ENCODE peak calls at places on chromosomes 2 and 18, in eight cellular contexts. One of them, this sample, is unnamed.

GRCh38 chr2:224111576-224111975 is 72.5 kb upstream of the SERPINE2 start:
- DNase-seq in H1: no peak
- DNase-seq in hepatocyte: no peak
- DNase-seq in H9: no peak
- DNase-seq in mammary epithelial cell: peak
- DNase-seq in fibroblast of lung: peak
- DNase-seq in astrocyte: no peak
- DNase-seq in GM23338: no peak
- DNase-seq in this sample: peak

GRCh38 chr2:209425082-209426071 is 1.5 kb downstream of the MAP2 start:
- DNase-seq in H1: no peak
- DNase-seq in hepatocyte: peak
- DNase-seq in H9: peak
- DNase-seq in mammary epithelial cell: peak
- DNase-seq in fibroblast of lung: peak
- DNase-seq in astrocyte: peak
- DNase-seq in GM23338: peak
- DNase-seq in this sample: peak

GRCh38 chr18:13217466-13217961 is 1.0 kb upstream of the LDLRAD4 start:
- DNase-seq in H1: peak
- DNase-seq in hepatocyte: peak
- DNase-seq in H9: peak
- DNase-seq in mammary epithelial cell: peak
- DNase-seq in fibroblast of lung: peak
- DNase-seq in astrocyte: peak
- DNase-seq in GM23338: peak
- DNase-seq in this sample: peak

GRCh38 chr2:240565267-240566202 is 2.7 kb upstream of the RNPEPL1 start:
- DNase-seq in H1: peak
- DNase-seq in hepatocyte: peak
- DNase-seq in H9: peak
- DNase-seq in mammary epithelial cell: peak
- DNase-seq in fibroblast of lung: peak
- DNase-seq in astrocyte: peak
- DNase-seq in GM23338: no peak
- DNase-seq in this sample: peak

GRCh38 chr2:38377501-38378258 is 607 bp upstream of the ATL2 start:
- DNase-seq in H1: no peak
- DNase-seq in hepatocyte: peak
- DNase-seq in H9: no peak
- DNase-seq in mammary epithelial cell: no peak
- DNase-seq in fibroblast of lung: peak
- DNase-seq in astrocyte: peak
- DNase-seq in GM23338: peak
- DNase-seq in this sample: peak

GRCh38 chr2:63078852-63079606 is 28.4 kb downstream of the OTX1 start:
- DNase-seq in H1: peak
- DNase-seq in hepatocyte: no peak
- DNase-seq in H9: peak
- DNase-seq in mammary epithelial cell: peak
- DNase-seq in fibroblast of lung: no peak
- DNase-seq in astrocyte: no peak
- DNase-seq in GM23338: peak
- DNase-seq in this sample: peak

GRCh38 chr2:144328933-144329332 is 191.0 kb downstream of the ZEB2 start:
- DNase-seq in H1: no peak
- DNase-seq in hepatocyte: no peak
- DNase-seq in H9: no peak
- DNase-seq in mammary epithelial cell: no peak
- DNase-seq in fibroblast of lung: no peak
- DNase-seq in astrocyte: no peak
- DNase-seq in GM23338: no peak
- DNase-seq in this sample: no peak

GRCh38 chr18:41761329-41762028 is 193.6 kb upstream of the PIK3C3 start:
- DNase-seq in H1: no peak
- DNase-seq in hepatocyte: peak
- DNase-seq in H9: no peak
- DNase-seq in mammary epithelial cell: peak
- DNase-seq in fibroblast of lung: peak
- DNase-seq in astrocyte: peak
- DNase-seq in GM23338: no peak
- DNase-seq in this sample: peak

GRCh38 chr18:35024965-35025364 is 16.2 kb upstream of the MAPRE2 start:
- DNase-seq in H1: no peak
- DNase-seq in hepatocyte: peak
- DNase-seq in H9: no peak
- DNase-seq in mammary epithelial cell: no peak
- DNase-seq in fibroblast of lung: peak
- DNase-seq in astrocyte: peak
- DNase-seq in GM23338: no peak
- DNase-seq in this sample: no peak

GRCh38 chr2:232088771-232089170 is 127.3 kb downstream of the DIS3L2 start:
- DNase-seq in H1: no peak
- DNase-seq in hepatocyte: no peak
- DNase-seq in H9: no peak
- DNase-seq in mammary epithelial cell: no peak
- DNase-seq in fibroblast of lung: no peak
- DNase-seq in astrocyte: no peak
- DNase-seq in GM23338: no peak
- DNase-seq in this sample: peak

GRCh38 chr18:39523281-39523680 is 1957.7 kb upstream of the CELF4 start:
- DNase-seq in H1: no peak
- DNase-seq in hepatocyte: peak
- DNase-seq in H9: no peak
- DNase-seq in mammary epithelial cell: peak
- DNase-seq in fibroblast of lung: peak
- DNase-seq in astrocyte: peak
- DNase-seq in GM23338: no peak
- DNase-seq in this sample: no peak

GRCh38 chr18:9020221-9020620 is 82.3 kb upstream of the NDUFV2 start:
- DNase-seq in H1: no peak
- DNase-seq in hepatocyte: no peak
- DNase-seq in H9: no peak
- DNase-seq in mammary epithelial cell: peak
- DNase-seq in fibroblast of lung: no peak
- DNase-seq in astrocyte: no peak
- DNase-seq in GM23338: no peak
- DNase-seq in this sample: no peak

GRCh38 chr2:211085056-211085680 is 528.8 kb downstream of the CPS1 start:
- DNase-seq in H1: no peak
- DNase-seq in hepatocyte: peak
- DNase-seq in H9: no peak
- DNase-seq in mammary epithelial cell: peak
- DNase-seq in fibroblast of lung: peak
- DNase-seq in astrocyte: peak
- DNase-seq in GM23338: peak
- DNase-seq in this sample: peak

GRCh38 chr2:77008925-77009706 is 513.1 kb downstream of the LRRTM4 start:
- DNase-seq in H1: no peak
- DNase-seq in hepatocyte: no peak
- DNase-seq in H9: no peak
- DNase-seq in mammary epithelial cell: no peak
- DNase-seq in fibroblast of lung: peak
- DNase-seq in astrocyte: peak
- DNase-seq in GM23338: peak
- DNase-seq in this sample: no peak

GRCh38 chr2:149860276-149860921 is 272.8 kb upstream of the MMADHC start:
- DNase-seq in H1: no peak
- DNase-seq in hepatocyte: no peak
- DNase-seq in H9: no peak
- DNase-seq in mammary epithelial cell: no peak
- DNase-seq in fibroblast of lung: peak
- DNase-seq in astrocyte: peak
- DNase-seq in GM23338: no peak
- DNase-seq in this sample: peak

GRCh38 chr2:148927010-148927409 is 52.0 kb downstream of the KIF5C start:
- DNase-seq in H1: peak
- DNase-seq in hepatocyte: peak
- DNase-seq in H9: no peak
- DNase-seq in mammary epithelial cell: no peak
- DNase-seq in fibroblast of lung: no peak
- DNase-seq in astrocyte: no peak
- DNase-seq in GM23338: no peak
- DNase-seq in this sample: no peak

GRCh38 chr2:156379069-156379468 is 46.5 kb upstream of the NR4A2 start:
- DNase-seq in H1: no peak
- DNase-seq in hepatocyte: no peak
- DNase-seq in H9: no peak
- DNase-seq in mammary epithelial cell: no peak
- DNase-seq in fibroblast of lung: no peak
- DNase-seq in astrocyte: no peak
- DNase-seq in GM23338: no peak
- DNase-seq in this sample: no peak

GRCh38 chr2:163997466-163997865 is 261.7 kb upstream of the FIGN start:
- DNase-seq in H1: no peak
- DNase-seq in hepatocyte: no peak
- DNase-seq in H9: no peak
- DNase-seq in mammary epithelial cell: no peak
- DNase-seq in fibroblast of lung: no peak
- DNase-seq in astrocyte: no peak
- DNase-seq in GM23338: no peak
- DNase-seq in this sample: no peak

GRCh38 chr2:163943403-163944356 is 207.9 kb upstream of the FIGN start:
- DNase-seq in H1: no peak
- DNase-seq in hepatocyte: no peak
- DNase-seq in H9: peak
- DNase-seq in mammary epithelial cell: peak
- DNase-seq in fibroblast of lung: no peak
- DNase-seq in astrocyte: no peak
- DNase-seq in GM23338: peak
- DNase-seq in this sample: no peak

GRCh38 chr2:111116843-111117665 is 3.7 kb upstream of the BCL2L11 start:
- DNase-seq in H1: peak
- DNase-seq in hepatocyte: peak
- DNase-seq in H9: peak
- DNase-seq in mammary epithelial cell: peak
- DNase-seq in fibroblast of lung: peak
- DNase-seq in astrocyte: peak
- DNase-seq in GM23338: peak
- DNase-seq in this sample: peak
- TF ChIP-seq CTCF in H1: peak
- TF ChIP-seq CTCF in hepatocyte: peak
- TF ChIP-seq CTCF in H9: peak
- TF ChIP-seq CTCF in mammary epithelial cell: peak
- TF ChIP-seq CTCF in fibroblast of lung: peak
- TF ChIP-seq CTCF in astrocyte: peak
- TF ChIP-seq CTCF in GM23338: peak
- TF ChIP-seq CTCF in this sample: peak

GRCh38 chr18:62522178-62522509 is 681 bp upstream of the ZCCHC2 start:
- DNase-seq in H1: no peak
- DNase-seq in hepatocyte: no peak
- DNase-seq in H9: no peak
- DNase-seq in mammary epithelial cell: no peak
- DNase-seq in fibroblast of lung: no peak
- DNase-seq in astrocyte: no peak
- DNase-seq in GM23338: no peak
- DNase-seq in this sample: peak

GRCh38 chr18:62522510-62523254 is at the start of gene ZCCHC2:
- DNase-seq in H1: peak
- DNase-seq in hepatocyte: peak
- DNase-seq in H9: peak
- DNase-seq in mammary epithelial cell: peak
- DNase-seq in fibroblast of lung: peak
- DNase-seq in astrocyte: peak
- DNase-seq in GM23338: peak
- DNase-seq in this sample: peak

GRCh38 chr18:62524443-62525200 is 1.8 kb downstream of the ZCCHC2 start:
- DNase-seq in H1: peak
- DNase-seq in hepatocyte: peak
- DNase-seq in H9: peak
- DNase-seq in mammary epithelial cell: peak
- DNase-seq in fibroblast of lung: peak
- DNase-seq in astrocyte: peak
- DNase-seq in GM23338: peak
- DNase-seq in this sample: peak

GRCh38 chr18:62523255-62523588 is 397 bp downstream of the ZCCHC2 start:
- DNase-seq in H1: no peak
- DNase-seq in hepatocyte: no peak
- DNase-seq in H9: no peak
- DNase-seq in mammary epithelial cell: no peak
- DNase-seq in fibroblast of lung: no peak
- DNase-seq in astrocyte: no peak
- DNase-seq in GM23338: peak
- DNase-seq in this sample: no peak

GRCh38 chr18:62523631-62524442 is 1.0 kb downstream of the ZCCHC2 start:
- DNase-seq in H1: peak
- DNase-seq in hepatocyte: peak
- DNase-seq in H9: peak
- DNase-seq in mammary epithelial cell: peak
- DNase-seq in fibroblast of lung: peak
- DNase-seq in astrocyte: peak
- DNase-seq in GM23338: peak
- DNase-seq in this sample: peak
- H2AFZ ChIP-seq in H1: no peak
- H2AFZ ChIP-seq in hepatocyte: peak
- H2AFZ ChIP-seq in H9: no peak
- H2AFZ ChIP-seq in mammary epithelial cell: peak
- H2AFZ ChIP-seq in fibroblast of lung: peak
- H2AFZ ChIP-seq in astrocyte: peak
- H2AFZ ChIP-seq in GM23338: peak
- H2AFZ ChIP-seq in this sample: peak

GRCh38 chr2:11236335-11236734 is 81.1 kb downstream of the SLC66A3 start:
- DNase-seq in H1: no peak
- DNase-seq in hepatocyte: no peak
- DNase-seq in H9: no peak
- DNase-seq in mammary epithelial cell: no peak
- DNase-seq in fibroblast of lung: peak
- DNase-seq in astrocyte: peak
- DNase-seq in GM23338: no peak
- DNase-seq in this sample: no peak

GRCh38 chr2:11239147-11239546 is 83.9 kb downstream of the SLC66A3 start:
- DNase-seq in H1: no peak
- DNase-seq in hepatocyte: no peak
- DNase-seq in H9: no peak
- DNase-seq in mammary epithelial cell: no peak
- DNase-seq in fibroblast of lung: no peak
- DNase-seq in astrocyte: no peak
- DNase-seq in GM23338: no peak
- DNase-seq in this sample: no peak

GRCh38 chr2:11235583-11235982 is 80.3 kb downstream of the SLC66A3 start:
- DNase-seq in H1: no peak
- DNase-seq in hepatocyte: no peak
- DNase-seq in H9: no peak
- DNase-seq in mammary epithelial cell: no peak
- DNase-seq in fibroblast of lung: no peak
- DNase-seq in astrocyte: no peak
- DNase-seq in GM23338: no peak
- DNase-seq in this sample: no peak

GRCh38 chr2:11237122-11237521 is 81.9 kb downstream of the SLC66A3 start:
- DNase-seq in H1: no peak
- DNase-seq in hepatocyte: no peak
- DNase-seq in H9: no peak
- DNase-seq in mammary epithelial cell: no peak
- DNase-seq in fibroblast of lung: no peak
- DNase-seq in astrocyte: no peak
- DNase-seq in GM23338: no peak
- DNase-seq in this sample: no peak

GRCh38 chr2:11234309-11234708 is 79.0 kb downstream of the SLC66A3 start:
- DNase-seq in H1: no peak
- DNase-seq in hepatocyte: no peak
- DNase-seq in H9: no peak
- DNase-seq in mammary epithelial cell: no peak
- DNase-seq in fibroblast of lung: no peak
- DNase-seq in astrocyte: no peak
- DNase-seq in GM23338: no peak
- DNase-seq in this sample: no peak
- TF ChIP-seq CTCF in H1: peak
- TF ChIP-seq CTCF in hepatocyte: peak
- TF ChIP-seq CTCF in H9: peak
- TF ChIP-seq CTCF in mammary epithelial cell: peak
- TF ChIP-seq CTCF in fibroblast of lung: no peak
- TF ChIP-seq CTCF in astrocyte: peak
- TF ChIP-seq CTCF in GM23338: no peak
- TF ChIP-seq CTCF in this sample: peak

GRCh38 chr2:199662245-199662644 is 188.7 kb downstream of the FTCDNL1 start:
- DNase-seq in H1: no peak
- DNase-seq in hepatocyte: no peak
- DNase-seq in H9: no peak
- DNase-seq in mammary epithelial cell: no peak
- DNase-seq in fibroblast of lung: no peak
- DNase-seq in astrocyte: no peak
- DNase-seq in GM23338: peak
- DNase-seq in this sample: no peak
- H2AFZ ChIP-seq in H1: no peak
- H2AFZ ChIP-seq in hepatocyte: no peak
- H2AFZ ChIP-seq in H9: no peak
- H2AFZ ChIP-seq in mammary epithelial cell: no peak
- H2AFZ ChIP-seq in fibroblast of lung: no peak
- H2AFZ ChIP-seq in astrocyte: no peak
- H2AFZ ChIP-seq in GM23338: no peak
- H2AFZ ChIP-seq in this sample: no peak